ENCODE peak calls at places on chromosomes 2 and 18, in six cellular contexts. K is body of pancreas, E is tibial nerve, N is spleen, S is GM12878, V is HCT116. R is an unnamed sample. For H3K4me1, the result is how much of the 10 kb centered on the place peaks cover.

GRCh38 chr2:225100856-225101294 is 58.6 kb upstream of the DOCK10 start:
- DNase-seq in K (no peak), E (no peak), N (no peak), S (no peak), V (peak), R (no peak)

GRCh38 chr2:190235101-190235500 is 84.5 kb downstream of the HIBCH start:
- DNase-seq in K (no peak), E (no peak), N (no peak), S (no peak), V (no peak), R (no peak)

GRCh38 chr2:95345415-95346235 is 48.5 kb downstream of the KCNIP3 start:
- DNase-seq in K (peak), E (peak), N (peak), S (no peak), V (peak), R (peak)

GRCh38 chr2:39696072-39696471 is 30.4 kb downstream of the TMEM178A start:
- DNase-seq in K (no peak), E (no peak), N (no peak), S (no peak), V (no peak), R (no peak)

GRCh38 chr2:74982581-74982980 is 24.1 kb downstream of the POLE4 start:
- DNase-seq in K (no peak), E (no peak), N (no peak), S (no peak), V (no peak), R (no peak)

GRCh38 chr18:32339062-32339461 is 131.6 kb downstream of the GAREM1 start:
- DNase-seq in K (no peak), E (no peak), N (no peak), S (no peak), V (no peak), R (no peak)

GRCh38 chr2:204544961-204545860 is at the start of gene PARD3B:
- DNase-seq in K (peak), E (no peak), N (peak), S (no peak), V (peak), R (peak)

GRCh38 chr18:25503567-25504081 is 151.7 kb upstream of the ZNF521 start:
- DNase-seq in K (peak), E (peak), N (no peak), S (no peak), V (peak), R (no peak)

GRCh38 chr18:69257861-69258458 is 142.7 kb upstream of the DOK6 start:
- DNase-seq in K (no peak), E (no peak), N (no peak), S (no peak), V (no peak), R (no peak)

GRCh38 chr18:23237524-23238151 is 102.4 kb downstream of the CABLES1 start:
- DNase-seq in K (no peak), E (no peak), N (peak), S (peak), V (no peak), R (peak)

GRCh38 chr2:72137498-72138010 is 10.1 kb downstream of the CYP26B1 start:
- DNase-seq in K (peak), E (peak), N (peak), S (no peak), V (no peak), R (peak)

GRCh38 chr18:62434798-62435197 is 88.0 kb upstream of the ZCCHC2 start:
- DNase-seq in K (no peak), E (no peak), N (no peak), S (no peak), V (no peak), R (no peak)

DNA sequence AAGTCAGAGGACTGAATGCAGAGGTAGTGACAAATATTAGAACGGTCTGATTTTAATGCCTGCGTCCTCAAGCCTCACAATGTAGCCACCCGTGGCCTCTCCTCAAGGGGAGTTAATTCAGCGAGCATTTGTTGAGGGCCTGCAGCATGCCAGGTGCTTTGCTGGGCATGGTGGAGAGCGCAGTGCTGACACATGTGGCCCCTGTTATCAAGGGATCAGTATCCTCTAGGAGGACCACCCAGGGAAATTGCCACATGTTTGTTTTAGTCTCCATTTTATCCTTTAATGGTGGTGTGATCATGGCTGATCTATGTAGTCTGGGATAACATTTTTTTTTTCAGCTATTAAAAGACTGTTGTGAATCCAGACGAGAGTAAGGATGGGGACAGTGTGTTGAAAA is 19.2 kb downstream of the PMAIP1 start:
- DNase-seq in K (no peak), E (no peak), N (no peak), S (no peak), V (no peak), R (no peak)
- H3K4me1 ChIP-seq in K (under half), E (under half), N (under half), S (half or more), V (half or more), R (under half)

DNA sequence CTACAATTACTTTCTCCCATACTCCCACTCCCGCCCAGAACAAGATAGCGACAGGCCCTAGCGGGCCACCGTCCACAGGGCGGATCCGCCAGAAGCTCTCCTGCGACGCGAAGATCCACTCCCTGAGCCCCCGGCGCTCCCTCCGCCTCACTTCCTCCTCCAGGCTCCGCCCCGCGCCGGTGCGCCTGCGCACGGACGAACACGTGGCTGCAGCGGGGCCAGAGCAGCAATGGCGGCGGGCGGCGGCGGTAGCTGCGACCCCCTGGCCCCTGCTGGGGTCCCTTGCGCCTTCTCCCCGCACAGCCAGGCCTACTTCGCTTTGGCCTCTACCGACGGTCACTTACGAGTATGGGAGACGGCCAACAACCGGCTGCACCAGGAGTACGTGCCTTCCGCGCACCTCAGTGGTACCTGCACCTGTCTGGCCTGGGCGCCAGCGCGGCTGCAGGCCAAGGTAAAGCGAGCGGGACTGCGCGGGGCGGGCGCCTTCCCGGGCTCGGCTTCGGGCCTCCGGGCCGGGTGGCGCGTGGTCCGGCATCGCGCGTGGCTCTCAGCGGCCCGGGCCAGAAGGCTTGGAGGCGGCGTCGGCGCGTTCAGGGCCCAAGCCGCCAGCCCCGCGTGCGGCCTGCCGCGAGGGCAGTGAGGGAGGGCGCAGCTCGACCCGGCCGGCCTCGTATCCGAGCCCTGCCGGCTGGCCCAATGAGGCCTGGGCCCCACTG is at the start of gene WDR43:
- DNase-seq in K (peak), E (peak), N (peak), S (peak), V (peak), R (peak)
- TF ChIP-seq POLR2A in K (peak), E (peak), N (no peak), S (peak), V (peak), R (peak)

DNA sequence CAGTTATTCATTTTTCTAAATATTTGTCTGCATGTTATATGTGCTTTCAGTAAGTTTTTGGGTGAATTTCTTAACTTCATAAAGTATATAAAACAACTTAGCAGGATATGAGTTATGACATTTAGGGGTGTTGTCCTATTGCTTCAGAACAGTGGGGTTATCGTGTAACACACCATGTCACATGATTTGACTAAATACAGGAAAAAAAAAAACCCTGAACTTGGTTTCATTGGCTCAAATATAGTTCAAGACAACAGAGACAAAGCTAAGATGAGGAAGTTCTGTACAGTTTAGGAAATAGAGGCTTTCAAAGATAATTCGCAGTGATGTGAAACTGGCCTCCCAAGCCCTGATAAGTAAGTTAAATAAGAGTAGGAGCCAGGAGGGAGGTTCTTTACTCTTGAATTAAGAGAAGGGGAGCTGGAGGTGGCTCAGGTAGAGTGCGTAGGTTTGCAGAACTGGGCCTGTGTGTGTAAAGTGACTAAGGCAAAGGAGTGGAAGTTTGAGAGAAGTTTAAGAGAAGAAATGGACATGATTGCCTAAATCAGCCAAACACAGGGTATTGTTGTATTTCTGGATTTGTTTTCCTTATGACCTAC is 53.9 kb downstream of the LIMS1 start:
- DNase-seq in K (peak), E (no peak), N (no peak), S (no peak), V (no peak), R (no peak)
- H3K4me1 ChIP-seq in K (under half), E (half or more), N (under half), S (under half), V (under half), R (under half)

DNA sequence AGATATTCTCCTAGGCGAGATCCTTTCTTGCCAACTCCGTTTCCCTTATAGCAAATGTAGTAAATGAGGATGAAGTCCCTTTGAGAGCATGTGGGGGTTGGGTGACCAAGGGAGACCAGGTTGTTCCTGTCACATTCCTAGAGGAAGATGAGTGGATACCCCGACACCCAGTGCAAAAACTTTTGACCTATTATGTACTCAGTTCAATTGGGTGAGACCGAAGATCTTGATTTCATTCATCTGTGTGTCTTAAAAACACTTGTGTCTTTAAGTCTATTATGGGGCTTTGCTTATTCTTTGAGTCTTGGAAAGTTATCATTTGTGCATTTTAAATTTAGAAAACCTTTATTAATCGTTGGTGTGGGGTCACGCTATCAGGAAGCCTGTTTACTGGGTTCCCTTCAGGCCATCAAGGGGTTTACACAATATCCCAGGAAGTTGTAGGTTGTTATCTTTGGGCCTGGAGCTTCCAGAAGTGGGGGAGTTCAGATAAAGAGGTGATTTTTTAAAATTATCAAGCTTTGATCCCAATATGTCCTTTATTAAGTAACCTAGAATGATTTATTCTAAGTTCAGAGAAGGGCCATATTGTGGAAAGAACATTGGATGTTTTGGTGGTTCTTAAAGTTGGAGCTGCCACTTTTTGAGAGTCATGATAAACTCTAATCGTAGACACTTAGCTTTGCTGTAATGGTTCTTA is 2.8 kb downstream of the RHOB start:
- DNase-seq in K (peak), E (peak), N (no peak), S (no peak), V (no peak), R (no peak)
- TF ChIP-seq POLR2A in K (no peak), E (peak), N (no peak), S (no peak), V (peak), R (no peak)

GRCh38 chr2:230956827-230957755 is 32.0 kb upstream of the GPR55 start:
- DNase-seq in K (peak), E (peak), N (no peak), S (peak), V (peak), R (no peak)

GRCh38 chr2:230961091-230961491 is 34.8 kb upstream of the SPATA3 start:
- DNase-seq in K (no peak), E (no peak), N (no peak), S (no peak), V (no peak), R (no peak)

GRCh38 chr2:230958803-230959756 is 34.0 kb upstream of the GPR55 start:
- DNase-seq in K (no peak), E (no peak), N (no peak), S (no peak), V (no peak), R (no peak)

GRCh38 chr2:230957756-230958391 is 32.8 kb upstream of the GPR55 start:
- DNase-seq in K (no peak), E (no peak), N (no peak), S (no peak), V (no peak), R (no peak)

DNA sequence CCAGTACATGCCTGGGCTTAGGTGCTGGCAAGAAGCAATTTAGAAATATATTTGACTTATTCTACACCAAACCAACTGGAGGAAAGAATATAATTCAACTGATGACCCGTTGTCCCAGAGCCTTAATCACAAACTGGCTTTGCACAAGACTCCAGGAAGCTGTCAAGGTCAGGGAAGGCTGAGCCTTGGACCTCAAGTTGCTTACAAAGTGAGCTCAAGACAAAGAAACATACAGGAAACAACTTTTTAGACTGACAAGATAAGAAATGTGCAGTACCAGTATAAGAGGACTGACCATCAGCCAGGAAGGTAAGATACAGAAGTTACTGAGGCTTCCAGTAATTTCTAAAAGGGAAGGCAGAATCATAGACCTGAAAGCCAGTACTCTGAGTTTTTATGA is 35.0 kb upstream of the GPR55 start:
- DNase-seq in K (no peak), E (no peak), N (no peak), S (no peak), V (no peak), R (no peak)
- H3K4me1 ChIP-seq in K (under half), E (under half), N (under half), S (under half), V (under half), R (under half)

DNA sequence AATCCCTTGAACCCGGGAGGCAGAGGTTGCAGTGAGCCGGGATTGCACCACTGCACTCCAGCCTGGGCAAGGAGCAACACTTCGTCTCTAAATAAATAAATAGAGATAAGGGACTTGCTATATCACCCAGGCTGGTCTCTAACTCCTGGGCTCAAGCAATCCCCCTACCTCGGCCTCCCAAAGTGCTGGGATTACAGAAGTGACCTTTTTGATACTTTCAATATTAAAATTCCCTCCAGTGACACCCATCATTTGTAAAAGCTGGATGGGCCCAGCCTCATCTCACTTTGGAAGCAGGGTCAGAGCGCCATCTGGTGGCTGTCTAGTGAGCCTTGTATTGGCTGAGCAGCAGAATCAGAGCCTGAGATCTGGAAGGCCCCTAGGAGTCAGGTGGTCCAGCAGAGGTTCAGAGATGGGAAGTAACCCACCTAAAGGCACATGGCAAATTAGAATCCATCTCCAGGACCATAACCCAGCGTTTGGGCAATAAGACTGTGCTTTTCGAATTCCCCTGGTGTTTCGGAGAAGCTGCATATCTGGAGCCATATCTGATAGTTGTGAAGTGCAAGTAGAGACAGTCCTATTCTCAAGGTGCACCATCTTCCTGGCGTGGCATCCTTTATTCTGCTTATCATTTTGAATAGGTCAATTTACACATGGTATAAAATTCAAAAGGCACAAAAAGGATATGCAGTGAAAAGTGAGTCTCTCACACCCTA is 18.3 kb upstream of the SLC35F6 start:
- DNase-seq in K (peak), E (peak), N (peak), S (no peak), V (peak), R (peak)
- TF ChIP-seq POLR2A in K (no peak), E (no peak), N (no peak), S (no peak), V (no peak), R (no peak)

GRCh38 chr2:227880460-227880859 is 9.0 kb downstream of the DAW1 start:
- DNase-seq in K (no peak), E (no peak), N (no peak), S (no peak), V (no peak), R (no peak)
- H3K4me1 ChIP-seq in K (under half), E (under half), N (under half), S (under half), V (under half), R (under half)

GRCh38 chr2:33085646-33086045 is 138.9 kb downstream of the LTBP1 start:
- DNase-seq in K (no peak), E (no peak), N (no peak), S (no peak), V (no peak), R (no peak)
- TF ChIP-seq POLR2A in K (no peak), E (no peak), N (no peak), S (no peak), V (no peak), R (no peak)

R was measured in suprapubic skin.